ENCODE peak calls at places on chromosomes 7 and 10, in four cellular contexts. R is GM23248; W is CD8-positive, alpha-beta T cell; S is CD4-positive, alpha-beta memory T cell. V is an unnamed sample.

GRCh38 chr10:6153845-6154244 is 48.9 kb upstream of the PFKFB3 start:
- DNase-seq in W (no peak), R (no peak), S (no peak), V (no peak)

GRCh38 chr7:141563956-141564623 is 12.9 kb downstream of the AGK start:
- DNase-seq in R (no peak), W (no peak), S (no peak), V (no peak)

GRCh38 chr10:2978111-2978510 is 89.2 kb upstream of the PFKP start:
- DNase-seq in W (no peak), S (no peak), R (peak; percentile 74), V (no peak)

GRCh38 chr7:153381275-153382119 is 621.9 kb downstream of the ACTR3B start:
- DNase-seq in W (no peak), R (peak; percentile 3), S (no peak), V (no peak)

GRCh38 chr7:43313628-43314378 is 201.4 kb downstream of the HECW1 start:
- DNase-seq in W (no peak), R (no peak), S (no peak), V (no peak)

GRCh38 chr7:2029211-2029905 is 203.4 kb downstream of the MAD1L1 start:
- DNase-seq in W (no peak), R (no peak), S (no peak), V (no peak)

GRCh38 chr10:14604181-14605142 is 170.2 kb downstream of the FAM107B start:
- DNase-seq in R (peak; percentile 90), W (peak; percentile 68), S (peak; percentile 70), V (peak; percentile 68)

GRCh38 chr7:142172932-142173331 is 61.4 kb downstream of the MGAM2 start:
- DNase-seq in R (no peak), S (no peak), W (no peak), V (no peak)

GRCh38 chr10:34313353-34313752 is 501.7 kb downstream of the PARD3 start:
- DNase-seq in S (no peak), R (no peak), W (no peak), V (no peak)

GRCh38 chr7:94696981-94697670 is 41.2 kb upstream of the SGCE start:
- DNase-seq in S (no peak), W (no peak), R (peak; percentile 96), V (no peak)

GRCh38 chr7:44994877-44995554 is 5.0 kb upstream of the CCM2 start:
- DNase-seq in W (no peak), S (no peak), R (no peak), V (no peak)

GRCh38 chr10:130875897-130876472 is 435.5 kb downstream of the TCERG1L start:
- DNase-seq in R (no peak), S (no peak), W (no peak), V (no peak)

GRCh38 chr10:79424221-79425073 is 21.0 kb downstream of the ZCCHC24 start:
- DNase-seq in R (peak; percentile 43), S (no peak), W (no peak), V (no peak)

GRCh38 chr10:29895436-29895835 is 163.9 kb downstream of the JCAD start:
- DNase-seq in W (no peak), R (peak; percentile 84), S (no peak), V (no peak)

GRCh38 chr10:13739178-13739577 is 152.4 kb downstream of the PRPF18 start:
- DNase-seq in R (no peak), W (no peak), S (no peak), V (no peak)

GRCh38 chr7:44791278-44792219 is 4.9 kb upstream of the PPIA start:
- DNase-seq in R (peak; percentile 81), W (no peak), S (no peak), V (no peak)

GRCh38 chr10:127117125-127117524 is 79.3 kb downstream of the INSYN2A start:
- DNase-seq in S (no peak), R (peak; percentile 58), W (no peak), V (no peak)

GRCh38 chr10:14605231-14605925 is 169.3 kb downstream of the FAM107B start:
- DNase-seq in R (peak; percentile 88), S (peak; percentile 61), W (no peak), V (no peak)

GRCh38 chr10:31698169-31698890 is 230.3 kb downstream of the ARHGAP12 start:
- DNase-seq in R (peak; percentile 95), S (no peak), W (no peak), V (no peak)

GRCh38 chr7:150339369-150339768 is 2.1 kb downstream of the RARRES2 start:
- DNase-seq in S (no peak), W (no peak), R (no peak), V (no peak)

GRCh38 chr10:112915590-112916572 is 34.2 kb upstream of the TCF7L2 start:
- DNase-seq in W (no peak), R (peak; percentile 45), S (no peak), V (no peak)

GRCh38 chr10:128377364-128377987 is 251.3 kb upstream of the MKI67 start:
- DNase-seq in R (no peak), S (no peak), W (no peak), V (no peak)

GRCh38 chr10:70090951-70091350 is 38.3 kb downstream of the MACROH2A2 start:
- DNase-seq in S (no peak), R (no peak), W (no peak), V (no peak)

GRCh38 chr10:47403401-47404318 is 19.6 kb upstream of the ZNF488 start:
- DNase-seq in S (no peak), W (no peak), R (no peak), V (no peak)

GRCh38 chr10:70780772-70781171 is 4.4 kb downstream of the TBATA start:
- DNase-seq in W (no peak), S (no peak), R (no peak), V (no peak)

GRCh38 chr7:117319211-117319610 is 3.6 kb downstream of the WNT2 start:
- DNase-seq in W (no peak), S (no peak), R (no peak), V (no peak)
- H3K27me3 ChIP-seq in W (no peaks in the 10 kb centered on the region), S (no peaks in the 10 kb centered on the region), R (peaks cover 35% of the 10 kb centered on the region), V (peaks cover 8% of the 10 kb centered on the region)

DNA sequence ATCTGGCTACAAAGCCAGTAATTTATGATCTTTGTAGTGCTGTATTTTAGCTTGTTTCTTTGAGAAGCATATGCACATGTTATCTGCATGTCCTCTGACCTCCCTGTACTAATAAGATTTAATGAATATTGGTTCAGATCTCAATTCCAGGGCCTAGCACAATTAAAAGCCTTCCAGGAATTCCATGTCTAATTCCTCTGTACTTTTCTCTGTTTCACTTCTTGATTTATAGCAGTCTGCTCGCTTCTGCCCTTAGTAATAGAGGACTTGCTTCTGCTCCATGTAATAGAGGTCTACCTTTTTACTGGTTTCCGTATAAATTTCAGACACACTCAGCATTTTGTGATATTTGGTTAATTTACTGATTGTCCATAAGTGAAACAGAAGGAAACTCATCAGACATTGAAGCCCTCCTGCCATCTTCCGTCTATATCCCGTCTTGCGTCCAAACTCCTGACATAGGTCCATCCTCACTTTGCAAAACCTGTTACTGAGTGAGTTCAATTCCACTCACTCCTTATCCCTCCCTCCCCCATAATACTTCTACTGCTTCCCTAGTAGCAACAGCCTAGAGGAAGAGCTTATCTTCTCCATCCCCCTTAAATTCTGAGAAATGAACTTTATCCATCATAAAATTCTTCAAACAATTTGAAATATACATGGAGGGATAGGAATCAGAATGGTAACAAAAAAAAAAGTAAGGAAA is 27.9 kb downstream of the SEMA3C start:
- DNase-seq in S (no peak), R (no peak), W (no peak), V (no peak)
- H3K27ac ChIP-seq in S (no peak overlapping the region), R (no peak overlapping the region), W (no peak overlapping the region), V (no peak overlapping the region)

GRCh38 chr7:157076466-157076865 is 62.3 kb upstream of the UBE3C start:
- DNase-seq in S (no peak), R (no peak), W (no peak), V (no peak)
- H3K27me3 ChIP-seq in S (peaks cover 5% of the 10 kb centered on the region), R (peaks cover 59% of the 10 kb centered on the region), W (no peaks in the 10 kb centered on the region), V (peaks cover 4% of the 10 kb centered on the region)

GRCh38 chr7:136036336-136036735 is 59.2 kb upstream of the MTPN start:
- DNase-seq in R (no peak), W (no peak), S (no peak), V (no peak)
- H3K27ac ChIP-seq in R (no peak overlapping the region), W (no peak overlapping the region), S (no peak overlapping the region), V (no peak overlapping the region)

GRCh38 chr7:87627634-87627994 is 584 bp upstream of the RUNDC3B start:
- DNase-seq in W (no peak), R (peak; percentile 46), S (no peak), V (no peak)
- H3K27me3 ChIP-seq in W (no peaks in the 10 kb centered on the region), R (peaks cover 2% of the 10 kb centered on the region), S (no peaks in the 10 kb centered on the region), V (no peaks in the 10 kb centered on the region)

V was measured in CD8-positive, alpha-beta memory T cell.